ENCODE peak calls at places on chromosome 16, in seven cellular contexts. C is tibial artery; F is left ventricle myocardium inferior; E is CD4-positive, alpha-beta T cell; Q is pancreas; I is IMR-90; S is prostate gland. U is an unnamed sample.

GRCh38 chr16:83925957-83926725 is 26.9 kb upstream of the OSGIN1 start:
- DNase-seq in C (no peak), F (peak; percentile 15), E (no peak), Q (no peak), I (no peak), S (no peak), U (no peak)

GRCh38 chr16:9060225-9060624 is 31.2 kb upstream of the HAPSTR1 start:
- DNase-seq in C (no peak), F (no peak), E (no peak), Q (no peak), I (no peak), S (no peak), U (no peak)

GRCh38 chr16:85444879-85445778 is 168.0 kb upstream of the GSE1 start:
- DNase-seq in C (no peak), F (no peak), E (no peak), Q (peak; percentile 45), I (no peak), S (peak; percentile 38), U (no peak)

GRCh38 chr16:69563605-69564580 is 1.9 kb upstream of the NFAT5 start:
- DNase-seq in C (no peak), F (no peak), E (peak; percentile 11), Q (no peak), I (peak; percentile 65), S (no peak), U (peak; percentile 54)

GRCh38 chr16:29678691-29679267 is at the start of gene QPRT:
- DNase-seq in C (no peak), F (peak; percentile 46), E (no peak), Q (peak; percentile 76), I (peak; percentile 22), S (no peak), U (no peak)

GRCh38 chr16:29745126-29745852 is 501 bp downstream of the C16orf54 start:
- DNase-seq in C (no peak), F (peak; percentile 20), E (peak; percentile 30), Q (no peak), I (no peak), S (no peak), U (peak; percentile 63)

GRCh38 chr16:46789499-46790414 is 41.2 kb downstream of the C16orf87 start:
- DNase-seq in C (peak; percentile 61), F (peak; percentile 77), E (peak; percentile 66), Q (peak; percentile 88), I (peak; percentile 41), S (peak; percentile 73), U (peak; percentile 77)

GRCh38 chr16:67241008-67241900 is 6.0 kb downstream of the FHOD1 start:
- DNase-seq in C (peak; percentile 68), F (peak; percentile 81), E (no peak), Q (peak; percentile 67), I (peak; percentile 92), S (peak; percentile 73), U (no peak)

GRCh38 chr16:9603316-9603715 is 511.9 kb downstream of the HAPSTR1 start:
- DNase-seq in C (no peak), F (no peak), E (no peak), Q (no peak), I (no peak), S (no peak), U (no peak)

GRCh38 chr16:67405336-67405735 is 10.9 kb downstream of the ZDHHC1 start:
- DNase-seq in C (no peak), F (no peak), E (no peak), Q (no peak), I (no peak), S (no peak), U (no peak)

GRCh38 chr16:64589836-64590235 is 532.0 kb downstream of the CDH11 start:
- DNase-seq in C (no peak), F (no peak), E (no peak), Q (no peak), I (peak; percentile 69), S (no peak), U (no peak)

GRCh38 chr16:75109732-75110243 is 6.8 kb downstream of the LDHD start:
- DNase-seq in C (no peak), F (peak; percentile 78), E (no peak), Q (peak; percentile 58), I (no peak), S (no peak), U (no peak)

GRCh38 chr16:53666816-53667415 is 36.7 kb downstream of the RPGRIP1L start:
- DNase-seq in C (no peak), F (no peak), E (no peak), Q (no peak), I (no peak), S (no peak), U (no peak)

GRCh38 chr16:84572096-84572495 is 45.8 kb downstream of the COTL1 start:
- DNase-seq in C (no peak), F (no peak), E (no peak), Q (no peak), I (no peak), S (no peak), U (no peak)

GRCh38 chr16:61677776-61678175 is 358.5 kb downstream of the CDH8 start:
- DNase-seq in C (no peak), F (no peak), E (no peak), Q (no peak), I (no peak), S (no peak), U (no peak)

GRCh38 chr16:7268182-7268581 is 64.5 kb upstream of the RBFOX1 start:
- DNase-seq in C (no peak), F (no peak), E (no peak), Q (no peak), I (no peak), S (no peak), U (no peak)

GRCh38 chr16:59597269-59597668 is 863.2 kb upstream of the GOT2 start:
- DNase-seq in C (no peak), F (no peak), E (no peak), Q (no peak), I (peak; percentile 2), S (no peak), U (no peak)

GRCh38 chr16:85331685-85332084 is 219.4 kb upstream of the CIBAR2 start:
- DNase-seq in C (no peak), F (no peak), E (no peak), Q (no peak), I (no peak), S (no peak), U (no peak)

GRCh38 chr16:58588406-58588805 is 41.2 kb downstream of the CNOT1 start:
- DNase-seq in C (no peak), F (no peak), E (no peak), Q (no peak), I (no peak), S (no peak), U (no peak)

GRCh38 chr16:9996191-9996590 is 186.0 kb downstream of the GRIN2A start:
- DNase-seq in C (no peak), F (no peak), E (no peak), Q (no peak), I (no peak), S (no peak), U (no peak)

GRCh38 chr16:83842755-83843507 is 35.2 kb downstream of the HSBP1 start:
- DNase-seq in C (no peak), F (no peak), E (no peak), Q (no peak), I (no peak), S (no peak), U (no peak)

DNA sequence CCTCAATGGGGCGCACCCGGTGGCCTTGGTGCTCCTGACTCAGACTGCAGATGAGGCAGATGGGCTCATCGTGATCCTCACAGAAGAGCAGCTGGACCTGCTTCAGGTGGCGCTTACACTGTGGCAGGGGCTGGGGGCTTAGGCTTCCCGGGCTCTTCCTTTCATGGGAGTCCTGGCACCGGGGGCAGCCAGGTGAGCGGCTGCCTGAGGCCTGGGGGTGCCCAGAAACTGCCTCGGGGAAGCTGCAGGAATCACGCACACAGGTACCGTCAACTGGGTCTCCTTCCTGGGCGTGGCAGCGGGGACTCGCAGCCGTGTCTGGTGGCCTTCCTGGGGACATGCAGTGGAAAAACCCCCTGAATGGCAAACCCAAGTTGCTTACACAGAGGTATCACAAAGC is 7.0 kb downstream of the MEFV start:
- DNase-seq in C (no peak), F (no peak), E (no peak), Q (no peak), I (no peak), S (no peak), U (no peak)
- H3K27me3 ChIP-seq in C (no peaks in the 10 kb centered on the region), F (peaks cover 57% of the 10 kb centered on the region), E (no peaks in the 10 kb centered on the region), Q (no peaks in the 10 kb centered on the region), I (peaks cover 30% of the 10 kb centered on the region), S (no peaks in the 10 kb centered on the region), U (no peaks in the 10 kb centered on the region)

DNA sequence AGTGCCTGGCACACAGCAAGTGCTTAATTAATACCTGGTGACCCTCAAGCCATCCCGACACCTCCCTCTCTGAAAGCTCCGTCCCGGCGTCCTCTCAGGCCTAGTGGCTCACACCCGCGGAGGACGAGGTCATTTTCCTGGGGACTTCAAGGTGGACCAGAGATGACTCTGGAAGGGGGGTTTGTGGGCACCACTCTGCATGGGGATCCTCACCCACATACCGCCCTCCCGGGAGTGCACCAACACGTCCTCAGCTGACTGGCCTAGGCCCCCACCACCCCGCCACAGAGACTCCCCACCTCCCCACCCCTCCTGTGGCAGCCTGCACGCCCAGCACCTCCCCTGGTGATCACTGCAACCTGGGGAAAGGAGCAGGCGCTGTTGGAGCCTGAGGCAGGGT is 2.5 kb upstream of the SOX8 start:
- DNase-seq in C (no peak), F (no peak), E (no peak), Q (no peak), I (no peak), S (no peak), U (no peak)
- H3K27me3 ChIP-seq in C (no peaks in the 10 kb centered on the region), F (peaks cover 59% of the 10 kb centered on the region), E (no peaks in the 10 kb centered on the region), Q (no peaks in the 10 kb centered on the region), I (peaks cover 90% of the 10 kb centered on the region), S (peaks cover 4% of the 10 kb centered on the region), U (no peaks in the 10 kb centered on the region)

DNA sequence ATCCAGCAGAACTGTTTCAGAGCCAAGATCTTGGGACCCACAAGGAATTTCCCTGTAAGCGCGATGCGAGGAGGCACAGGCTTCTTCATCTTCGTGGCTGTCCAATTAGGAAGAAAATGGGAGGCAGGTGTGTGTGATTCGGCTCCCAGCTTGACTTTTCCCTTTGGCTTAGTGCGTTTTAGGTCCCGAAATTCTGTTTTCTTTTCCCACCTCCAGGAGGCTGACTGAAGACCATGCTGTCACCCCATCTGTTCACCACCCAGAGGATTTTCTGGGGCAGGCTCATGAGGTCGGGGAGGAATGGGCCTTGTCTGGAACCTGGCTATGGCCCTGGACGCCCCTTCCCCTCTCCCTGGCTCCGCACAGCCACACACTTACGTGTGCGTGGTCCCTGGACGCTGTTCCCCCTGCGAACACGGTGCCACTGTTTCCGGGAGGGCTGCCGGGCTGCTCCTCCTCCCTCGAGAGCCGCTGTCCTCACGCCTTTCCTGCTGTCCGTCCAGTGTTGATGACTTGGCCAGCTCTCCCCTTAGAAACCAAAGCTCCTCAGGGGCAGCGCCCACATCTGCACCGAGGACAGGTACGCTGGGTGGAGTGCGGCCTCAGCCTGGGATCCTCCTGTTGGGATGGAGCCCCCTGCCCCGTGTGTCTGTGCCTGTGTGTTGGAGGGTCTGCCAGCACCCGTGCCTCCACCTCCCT is 2.7 kb upstream of the PABPN1L start:
- DNase-seq in C (no peak), F (no peak), E (no peak), Q (no peak), I (no peak), S (no peak), U (no peak)
- H3K27me3 ChIP-seq in C (no peaks in the 10 kb centered on the region), F (peaks cover 11% of the 10 kb centered on the region), E (peaks cover 15% of the 10 kb centered on the region), Q (no peaks in the 10 kb centered on the region), I (peaks cover 47% of the 10 kb centered on the region), S (no peaks in the 10 kb centered on the region), U (no peaks in the 10 kb centered on the region)

DNA sequence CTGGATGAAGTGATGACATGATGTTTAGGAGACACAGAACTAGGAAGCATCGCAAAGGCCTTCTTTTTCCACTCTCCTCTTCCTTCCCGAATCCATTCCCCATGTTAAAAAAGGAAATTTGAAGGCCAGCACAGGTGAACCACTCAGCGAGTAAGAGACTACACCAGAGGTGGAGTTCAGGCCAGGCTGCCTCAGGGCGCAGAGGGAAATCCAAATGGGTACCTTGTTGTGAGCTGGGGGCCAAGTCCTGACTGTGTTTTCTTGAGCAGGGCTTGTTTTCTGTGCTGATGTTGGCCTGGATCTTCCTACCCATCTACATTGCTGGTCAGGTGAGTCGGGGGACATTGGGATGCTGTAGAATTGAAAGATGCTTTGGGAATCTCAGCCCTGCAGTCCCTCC is 26.1 kb downstream of the SLC5A11 start:
- DNase-seq in C (no peak), F (no peak), E (no peak), Q (no peak), I (no peak), S (no peak), U (no peak)
- H3K27me3 ChIP-seq in C (no peaks in the 10 kb centered on the region), F (peaks cover 19% of the 10 kb centered on the region), E (no peaks in the 10 kb centered on the region), Q (no peaks in the 10 kb centered on the region), I (peaks cover 8% of the 10 kb centered on the region), S (no peaks in the 10 kb centered on the region), U (no peaks in the 10 kb centered on the region)

U was measured in CD4-positive, alpha-beta memory T cell.